ENCODE peak calls at places on chromosomes 2 and 18, in four cellular contexts. O, F, P and R are unnamed samples.

GRCh38 chr2:24048662-24049484 is 668 bp upstream of the FKBP1B start:
- DNase-seq in O (no peak), F (peak; percentile 54), P (no peak), R (no peak)

GRCh38 chr2:147025611-147026010 is 819.2 kb upstream of the ACVR2A start:
- DNase-seq in O (no peak), F (no peak), P (no peak), R (peak; percentile 96)

GRCh38 chr2:39421354-39421753 is 15.7 kb downstream of the MAP4K3 start:
- DNase-seq in O (no peak), F (no peak), P (no peak), R (no peak)

GRCh38 chr2:67574230-67574629 is 177.1 kb downstream of the ETAA1 start:
- DNase-seq in O (no peak), F (no peak), P (no peak), R (no peak)

GRCh38 chr18:48800479-48800876 is 150.3 kb downstream of the SMAD7 start:
- DNase-seq in O (no peak), F (no peak), P (no peak), R (no peak)

GRCh38 chr2:200713704-200714064 is 98.0 kb upstream of the BZW1 start:
- DNase-seq in O (no peak), F (no peak), P (peak; percentile 1), R (no peak)

GRCh38 chr18:66110607-66111006 is 359.8 kb downstream of the CDH7 start:
- DNase-seq in O (no peak), F (no peak), P (no peak), R (no peak)

GRCh38 chr2:241774419-241775222 is 2.0 kb upstream of the GAL3ST2 start:
- DNase-seq in O (no peak), F (no peak), P (no peak), R (no peak)

GRCh38 chr18:78974115-78974740 is 5.4 kb upstream of the SALL3 start:
- DNase-seq in O (no peak), F (no peak), P (no peak), R (no peak)

GRCh38 chr2:239457586-239458445 is 57.0 kb upstream of the HDAC4 start:
- DNase-seq in O (no peak), F (no peak), P (no peak), R (no peak)

GRCh38 chr18:74582642-74583041 is 15.0 kb upstream of the ZNF407 start:
- DNase-seq in O (no peak), F (no peak), P (no peak), R (peak; percentile 10)

GRCh38 chr2:176813526-176814179 is 398.9 kb upstream of the HNRNPA3 start:
- DNase-seq in O (no peak), F (peak; percentile 16), P (no peak), R (no peak)

GRCh38 chr2:11096591-11096990 is 58.7 kb upstream of the SLC66A3 start:
- DNase-seq in O (no peak), F (no peak), P (no peak), R (no peak)

GRCh38 chr2:112959109-112959591 is 18.7 kb upstream of the IL36G start:
- DNase-seq in O (no peak), F (no peak), P (no peak), R (no peak)

GRCh38 chr2:108184421-108184820 is 55.3 kb upstream of the SULT1C3 start:
- DNase-seq in O (no peak), F (peak; percentile 20), P (no peak), R (peak; percentile 8)

GRCh38 chr2:186887107-186888090 is 38.4 kb upstream of the ZSWIM2 start:
- DNase-seq in O (peak; percentile 65), F (no peak), P (no peak), R (no peak)

GRCh38 chr2:207434288-207434687 is 95.5 kb upstream of the CREB1 start:
- DNase-seq in O (no peak), F (no peak), P (no peak), R (no peak)

GRCh38 chr18:74796928-74797576 is 199.4 kb downstream of the ZNF407 start:
- DNase-seq in O (no peak), F (peak; percentile 18), P (no peak), R (no peak)

GRCh38 chr18:46265190-46266156 is 161.3 kb downstream of the HAUS1 start:
- DNase-seq in O (no peak), F (no peak), P (no peak), R (no peak)